ENCODE peak calls at places on chromosomes 6 and 20, in seven cellular contexts. One of them, this sample, is unnamed.

GRCh38 chr6:53829698-53830221 is 35.0 kb downstream of the LRRC1 start:
- DNase-seq in stimulated activated effector memory CD8-positive, alpha-beta T cell treated with anti-CD3 and anti-CD28 coated beads, Interleukin-12 subunit alpha, Interleukin-12 subunit beta, amount 100 ng/mL, for 72 hours: no peak
- DNase-seq in SJSA1: peak
- DNase-seq in NCI-H1436: no peak
- DNase-seq in Calu3: no peak
- DNase-seq in NCI-H446: no peak
- DNase-seq in CD4-positive, CD25-positive, alpha-beta regulatory T cell: no peak
- DNase-seq in this sample: no peak

GRCh38 chr6:170291271-170292110 is 613 bp upstream of the DLL1 start:
- DNase-seq in stimulated activated effector memory CD8-positive, alpha-beta T cell treated with anti-CD3 and anti-CD28 coated beads, Interleukin-12 subunit alpha, Interleukin-12 subunit beta, amount 100 ng/mL, for 72 hours: peak
- DNase-seq in SJSA1: no peak
- DNase-seq in NCI-H1436: peak
- DNase-seq in Calu3: no peak
- DNase-seq in NCI-H446: no peak
- DNase-seq in CD4-positive, CD25-positive, alpha-beta regulatory T cell: peak
- DNase-seq in this sample: no peak

GRCh38 chr6:34391711-34392496 is 565 bp downstream of the NUDT3 start:
- DNase-seq in stimulated activated effector memory CD8-positive, alpha-beta T cell treated with anti-CD3 and anti-CD28 coated beads, Interleukin-12 subunit alpha, Interleukin-12 subunit beta, amount 100 ng/mL, for 72 hours: peak
- DNase-seq in SJSA1: peak
- DNase-seq in NCI-H1436: peak
- DNase-seq in Calu3: peak
- DNase-seq in NCI-H446: peak
- DNase-seq in CD4-positive, CD25-positive, alpha-beta regulatory T cell: peak
- DNase-seq in this sample: peak

GRCh38 chr6:17865798-17866725 is 121.4 kb downstream of the KIF13A start:
- DNase-seq in stimulated activated effector memory CD8-positive, alpha-beta T cell treated with anti-CD3 and anti-CD28 coated beads, Interleukin-12 subunit alpha, Interleukin-12 subunit beta, amount 100 ng/mL, for 72 hours: no peak
- DNase-seq in SJSA1: peak
- DNase-seq in NCI-H1436: no peak
- DNase-seq in Calu3: peak
- DNase-seq in NCI-H446: no peak
- DNase-seq in CD4-positive, CD25-positive, alpha-beta regulatory T cell: no peak
- DNase-seq in this sample: no peak

GRCh38 chr6:36758516-36759176 is 61.0 kb downstream of the RAB44 start:
- DNase-seq in stimulated activated effector memory CD8-positive, alpha-beta T cell treated with anti-CD3 and anti-CD28 coated beads, Interleukin-12 subunit alpha, Interleukin-12 subunit beta, amount 100 ng/mL, for 72 hours: no peak
- DNase-seq in SJSA1: no peak
- DNase-seq in NCI-H1436: no peak
- DNase-seq in Calu3: no peak
- DNase-seq in NCI-H446: no peak
- DNase-seq in CD4-positive, CD25-positive, alpha-beta regulatory T cell: no peak
- DNase-seq in this sample: peak

GRCh38 chr20:25318471-25319240 is 70.8 kb downstream of the PYGB start:
- DNase-seq in stimulated activated effector memory CD8-positive, alpha-beta T cell treated with anti-CD3 and anti-CD28 coated beads, Interleukin-12 subunit alpha, Interleukin-12 subunit beta, amount 100 ng/mL, for 72 hours: no peak
- DNase-seq in SJSA1: no peak
- DNase-seq in NCI-H1436: no peak
- DNase-seq in Calu3: no peak
- DNase-seq in NCI-H446: no peak
- DNase-seq in CD4-positive, CD25-positive, alpha-beta regulatory T cell: no peak
- DNase-seq in this sample: peak

GRCh38 chr6:101397199-101397598 is 3.7 kb downstream of the GRIK2 start:
- DNase-seq in stimulated activated effector memory CD8-positive, alpha-beta T cell treated with anti-CD3 and anti-CD28 coated beads, Interleukin-12 subunit alpha, Interleukin-12 subunit beta, amount 100 ng/mL, for 72 hours: no peak
- DNase-seq in SJSA1: no peak
- DNase-seq in NCI-H1436: peak
- DNase-seq in Calu3: no peak
- DNase-seq in NCI-H446: peak
- DNase-seq in CD4-positive, CD25-positive, alpha-beta regulatory T cell: no peak
- DNase-seq in this sample: no peak

GRCh38 chr20:62159835-62160234 is 16.3 kb downstream of the SS18L1 start:
- DNase-seq in stimulated activated effector memory CD8-positive, alpha-beta T cell treated with anti-CD3 and anti-CD28 coated beads, Interleukin-12 subunit alpha, Interleukin-12 subunit beta, amount 100 ng/mL, for 72 hours: peak
- DNase-seq in SJSA1: no peak
- DNase-seq in NCI-H1436: no peak
- DNase-seq in Calu3: peak
- DNase-seq in NCI-H446: no peak
- DNase-seq in CD4-positive, CD25-positive, alpha-beta regulatory T cell: no peak
- DNase-seq in this sample: no peak

GRCh38 chr6:25263602-25264001 is 15.6 kb upstream of the CARMIL1 start:
- DNase-seq in stimulated activated effector memory CD8-positive, alpha-beta T cell treated with anti-CD3 and anti-CD28 coated beads, Interleukin-12 subunit alpha, Interleukin-12 subunit beta, amount 100 ng/mL, for 72 hours: no peak
- DNase-seq in SJSA1: peak
- DNase-seq in NCI-H1436: no peak
- DNase-seq in Calu3: no peak
- DNase-seq in NCI-H446: no peak
- DNase-seq in CD4-positive, CD25-positive, alpha-beta regulatory T cell: no peak
- DNase-seq in this sample: no peak

GRCh38 chr6:16623029-16623653 is 138.1 kb downstream of the ATXN1 start:
- DNase-seq in stimulated activated effector memory CD8-positive, alpha-beta T cell treated with anti-CD3 and anti-CD28 coated beads, Interleukin-12 subunit alpha, Interleukin-12 subunit beta, amount 100 ng/mL, for 72 hours: no peak
- DNase-seq in SJSA1: no peak
- DNase-seq in NCI-H1436: no peak
- DNase-seq in Calu3: no peak
- DNase-seq in NCI-H446: no peak
- DNase-seq in CD4-positive, CD25-positive, alpha-beta regulatory T cell: no peak
- DNase-seq in this sample: no peak

GRCh38 chr6:158707120-158707519 is 57.3 kb downstream of the SYTL3 start:
- DNase-seq in stimulated activated effector memory CD8-positive, alpha-beta T cell treated with anti-CD3 and anti-CD28 coated beads, Interleukin-12 subunit alpha, Interleukin-12 subunit beta, amount 100 ng/mL, for 72 hours: no peak
- DNase-seq in SJSA1: peak
- DNase-seq in NCI-H1436: no peak
- DNase-seq in Calu3: peak
- DNase-seq in NCI-H446: no peak
- DNase-seq in CD4-positive, CD25-positive, alpha-beta regulatory T cell: no peak
- DNase-seq in this sample: no peak

GRCh38 chr6:80382796-80383195 is 276.3 kb downstream of the BCKDHB start:
- DNase-seq in stimulated activated effector memory CD8-positive, alpha-beta T cell treated with anti-CD3 and anti-CD28 coated beads, Interleukin-12 subunit alpha, Interleukin-12 subunit beta, amount 100 ng/mL, for 72 hours: no peak
- DNase-seq in SJSA1: no peak
- DNase-seq in NCI-H1436: no peak
- DNase-seq in Calu3: no peak
- DNase-seq in NCI-H446: no peak
- DNase-seq in CD4-positive, CD25-positive, alpha-beta regulatory T cell: no peak
- DNase-seq in this sample: no peak

GRCh38 chr20:58169441-58169840 is 59.0 kb downstream of the ANKRD60 start:
- DNase-seq in stimulated activated effector memory CD8-positive, alpha-beta T cell treated with anti-CD3 and anti-CD28 coated beads, Interleukin-12 subunit alpha, Interleukin-12 subunit beta, amount 100 ng/mL, for 72 hours: no peak
- DNase-seq in SJSA1: peak
- DNase-seq in NCI-H1436: no peak
- DNase-seq in Calu3: no peak
- DNase-seq in NCI-H446: no peak
- DNase-seq in CD4-positive, CD25-positive, alpha-beta regulatory T cell: no peak
- DNase-seq in this sample: no peak

GRCh38 chr6:111011360-111012142 is 29.7 kb downstream of the RPF2 start:
- DNase-seq in stimulated activated effector memory CD8-positive, alpha-beta T cell treated with anti-CD3 and anti-CD28 coated beads, Interleukin-12 subunit alpha, Interleukin-12 subunit beta, amount 100 ng/mL, for 72 hours: no peak
- DNase-seq in SJSA1: peak
- DNase-seq in NCI-H1436: peak
- DNase-seq in Calu3: peak
- DNase-seq in NCI-H446: peak
- DNase-seq in CD4-positive, CD25-positive, alpha-beta regulatory T cell: no peak
- DNase-seq in this sample: peak

GRCh38 chr20:59955131-59955796 is 3.0 kb upstream of the CDH26 start:
- DNase-seq in stimulated activated effector memory CD8-positive, alpha-beta T cell treated with anti-CD3 and anti-CD28 coated beads, Interleukin-12 subunit alpha, Interleukin-12 subunit beta, amount 100 ng/mL, for 72 hours: no peak
- DNase-seq in SJSA1: peak
- DNase-seq in NCI-H1436: peak
- DNase-seq in Calu3: peak
- DNase-seq in NCI-H446: no peak
- DNase-seq in CD4-positive, CD25-positive, alpha-beta regulatory T cell: no peak
- DNase-seq in this sample: peak